ENCODE peak calls at places on chromosomes 5 and 9, in nine cellular contexts. X is astrocyte of the spinal cord, H is spleen, Y is AG04449, O is choroid plexus epithelial cell, J is fibroblast of the aortic adventitia, V is epithelial cell of esophagus, L is AG09309, B is A549. T is an unnamed sample.

GRCh38 chr9:106085479-106085878 is 391.1 kb downstream of the TMEM38B start:
- DNase-seq in B (no peak), H (no peak), O (no peak), V (no peak), L (no peak), Y (no peak), J (no peak), X (no peak), T (no peak)

GRCh38 chr9:113511856-113512761 is 48.6 kb downstream of the RGS3 start:
- DNase-seq in O (peak; percentile 41), X (peak; percentile 40), H (peak; percentile 81), Y (no peak), V (peak; percentile 22), L (no peak), J (no peak), B (no peak), T (peak; percentile 51)

GRCh38 chr5:132009706-132010405 is 1.6 kb downstream of the ACSL6 start:
- DNase-seq in Y (no peak), X (no peak), L (no peak), V (no peak), B (no peak), J (no peak), H (peak; percentile 35), O (no peak), T (no peak)

GRCh38 chr9:7298123-7298522 is 501.5 kb downstream of the DMAC1 start:
- DNase-seq in J (no peak), Y (no peak), L (no peak), O (no peak), H (no peak), X (no peak), V (no peak), B (no peak), T (no peak)

GRCh38 chr9:93686880-93687236 is 110.5 kb downstream of the PHF2 start:
- DNase-seq in Y (no peak), V (no peak), L (no peak), J (no peak), X (no peak), H (peak; percentile 36), O (no peak), B (no peak), T (no peak)

GRCh38 chr5:139413963-139414362 is 10.1 kb upstream of the SPATA24 start:
- DNase-seq in H (no peak), O (no peak), L (no peak), V (no peak), B (no peak), J (no peak), Y (no peak), X (no peak), T (no peak)

GRCh38 chr9:8571648-8572047 is 772.1 kb upstream of the DMAC1 start:
- DNase-seq in L (no peak), J (no peak), V (no peak), B (no peak), X (no peak), Y (no peak), H (no peak), O (no peak), T (no peak)

GRCh38 chr9:19992556-19992955 is 203.7 kb upstream of the SLC24A2 start:
- DNase-seq in X (peak; percentile 66), Y (peak; percentile 36), O (peak; percentile 60), L (peak; percentile 25), B (no peak), H (no peak), J (peak; percentile 43), V (no peak), T (peak; percentile 5)

GRCh38 chr5:93741136-93741811 is at the start of gene POU5F2:
- DNase-seq in O (no peak), Y (no peak), X (no peak), L (no peak), H (no peak), J (no peak), V (no peak), B (no peak), T (no peak)

GRCh38 chr5:95846554-95847260 is 24.2 kb upstream of the GLRX start:
- DNase-seq in Y (no peak), H (no peak), X (peak; percentile 75), O (peak; percentile 89), L (no peak), J (peak; percentile 89), B (peak; percentile 76), V (peak; percentile 86), T (peak; percentile 84)

GRCh38 chr5:10452768-10453331 is 11.2 kb downstream of the ROPN1L start:
- DNase-seq in V (peak; percentile 88), J (peak; percentile 94), H (no peak), X (peak; percentile 87), B (peak; percentile 91), O (peak; percentile 95), Y (peak; percentile 65), L (peak; percentile 77), T (peak; percentile 93)

GRCh38 chr9:124384849-124385248 is 30.4 kb downstream of the PSMB7 start:
- DNase-seq in L (no peak), J (no peak), V (no peak), H (no peak), O (no peak), X (no peak), Y (no peak), B (no peak), T (no peak)

GRCh38 chr9:4077499-4078102 is 222.3 kb downstream of the GLIS3 start:
- DNase-seq in L (peak; percentile 55), H (no peak), X (peak; percentile 85), O (peak; percentile 89), B (peak; percentile 76), J (peak; percentile 92), V (peak; percentile 71), Y (no peak), T (peak; percentile 77)

GRCh38 chr9:4070266-4070665 is 229.6 kb downstream of the GLIS3 start:
- DNase-seq in V (no peak), Y (no peak), H (no peak), J (no peak), L (no peak), X (no peak), O (no peak), B (no peak), T (no peak)

GRCh38 chr9:4068914-4069313 is 231.0 kb downstream of the GLIS3 start:
- DNase-seq in L (no peak), O (no peak), Y (no peak), B (no peak), X (no peak), H (no peak), V (no peak), J (no peak), T (peak; percentile 27)

GRCh38 chr9:4069457-4070162 is 230.3 kb downstream of the GLIS3 start:
- DNase-seq in Y (no peak), X (no peak), J (no peak), H (no peak), B (no peak), L (no peak), V (no peak), O (no peak), T (peak; percentile 59)

DNA sequence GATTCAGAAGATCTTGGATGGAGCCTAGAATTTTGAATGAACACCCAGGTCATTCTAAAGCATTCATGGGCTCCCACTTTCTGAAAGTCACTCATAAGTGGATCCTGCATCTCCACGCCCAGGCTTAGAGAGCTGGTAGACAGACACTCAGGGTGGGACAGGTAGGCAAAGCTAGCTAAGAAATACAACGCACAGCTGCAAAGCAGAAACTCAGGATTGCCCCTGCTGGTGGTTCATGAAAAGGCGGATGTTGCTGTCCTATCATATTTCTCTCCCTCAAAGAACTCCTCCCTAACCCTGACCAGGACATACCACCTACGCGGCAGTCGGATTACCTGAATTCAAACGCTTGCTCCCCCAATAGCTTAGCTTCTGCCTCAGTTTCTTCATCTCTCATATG is 226.5 kb downstream of the GLIS3 start:
- DNase-seq in B (peak; percentile 38), Y (no peak), L (no peak), J (no peak), H (no peak), O (no peak), X (no peak), V (no peak), T (no peak)
- TF ChIP-seq CTCF in B (no peak), Y (no peak), L (peak; percentile 28), J (peak; percentile 32), H (no peak), O (peak; percentile 51), X (peak; percentile 41), V (peak; percentile 49), T (peak; percentile 43)

DNA sequence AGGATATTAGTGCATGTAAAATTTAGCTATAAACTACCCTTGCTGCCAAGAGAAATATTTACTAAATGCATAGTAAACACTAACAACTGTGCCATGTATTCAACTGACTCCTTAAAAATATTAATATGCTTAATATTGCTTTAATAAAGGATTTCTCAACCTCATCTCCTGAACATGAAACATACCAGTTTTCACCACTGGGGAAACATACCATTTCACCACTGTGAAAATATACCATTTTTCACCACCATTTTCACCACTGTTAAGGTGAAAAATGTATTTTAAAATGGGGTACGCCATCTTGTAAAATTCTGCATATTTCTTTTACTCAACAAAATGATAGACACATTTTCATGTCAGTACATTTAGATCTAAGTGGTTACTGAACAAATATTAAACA is 4.5 kb downstream of the RAB14 start:
- DNase-seq in V (no peak), J (no peak), X (no peak), Y (no peak), O (no peak), L (no peak), B (no peak), H (no peak), T (no peak)
- TF ChIP-seq CTCF in V (no peak), J (peak; percentile 22), X (no peak), Y (no peak), O (no peak), L (no peak), B (no peak), H (no peak), T (peak; percentile 2)

DNA sequence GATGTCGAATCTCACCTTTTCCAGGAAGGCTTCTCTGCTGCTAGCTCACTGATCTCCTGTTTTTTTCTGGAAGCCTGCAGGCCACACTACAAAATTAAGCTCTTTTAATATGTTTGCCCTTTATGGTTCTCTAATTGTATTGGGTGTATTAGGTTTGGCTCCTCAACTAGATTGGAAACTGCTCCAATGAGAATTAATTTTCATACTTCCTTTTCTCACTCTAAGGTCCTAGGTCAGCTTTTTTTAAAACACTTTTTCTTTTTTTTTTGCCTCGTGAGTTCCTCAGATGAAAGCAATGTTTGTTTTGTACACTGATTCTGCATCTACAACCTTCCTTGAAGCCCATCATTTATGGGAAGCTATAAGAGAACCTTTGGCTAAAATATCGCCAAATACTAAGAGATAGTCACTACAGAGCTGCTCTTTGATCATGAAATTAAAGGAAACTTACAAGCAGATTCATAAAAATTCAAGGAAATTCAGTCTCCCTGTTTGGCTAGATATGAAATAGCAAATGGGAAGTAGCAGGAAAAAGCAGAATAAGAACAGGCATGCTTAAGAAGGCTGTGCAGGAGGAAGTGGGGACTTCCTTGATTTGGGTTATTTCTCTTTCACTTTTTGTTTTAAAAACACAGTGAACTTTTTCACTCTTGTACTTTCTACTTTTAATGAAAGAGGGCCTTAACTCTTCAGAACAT is 55.2 kb upstream of the FYB1 start:
- DNase-seq in V (no peak), H (no peak), Y (no peak), J (peak; percentile 13), O (peak; percentile 12), X (no peak), B (no peak), L (no peak), T (no peak)
- TF ChIP-seq CTCF in V (no peak), H (no peak), Y (no peak), J (no peak), O (no peak), X (no peak), B (no peak), L (no peak), T (no peak)

GRCh38 chr9:35594471-35594870 is 10.6 kb upstream of the TESK1 start:
- DNase-seq in Y (no peak), J (no peak), H (no peak), O (no peak), V (no peak), L (no peak), B (no peak), X (no peak), T (no peak)
- TF ChIP-seq CTCF in Y (no peak), J (no peak), H (no peak), O (no peak), V (no peak), L (no peak), B (no peak), X (no peak), T (no peak)